ENCODE peak calls at places on chromosomes 1 and 21, in six cellular contexts. M, C, F, A, E and J are unnamed samples.

GRCh38 chr1:201450721-201451291 is 18.2 kb downstream of the PHLDA3 start:
- DNase-seq in C (no peak), M (peak), A (no peak), F (peak), E (peak), J (no peak)

GRCh38 chr1:45543599-45544417 is 6.8 kb upstream of the AKR1A1 start:
- DNase-seq in M (peak), C (no peak), A (peak), E (no peak), F (peak), J (no peak)

GRCh38 chr1:65235867-65236805 is 73.2 kb upstream of the DNAJC6 start:
- DNase-seq in A (no peak), M (peak), C (peak), E (peak), F (no peak), J (no peak)

GRCh38 chr1:9235560-9235959 is 986 bp downstream of the H6PD start:
- DNase-seq in E (no peak), C (no peak), A (no peak), F (no peak), M (no peak), J (no peak)

GRCh38 chr1:29236993-29237905 is 927 bp downstream of the PTPRU start:
- DNase-seq in C (no peak), F (peak), A (no peak), E (peak), M (peak), J (no peak)

GRCh38 chr1:16915627-16915973 is 6.1 kb upstream of the CROCC start:
- DNase-seq in M (no peak), A (no peak), C (no peak), E (peak), F (no peak), J (no peak)

GRCh38 chr1:25735956-25736529 is 64.0 kb upstream of the SELENON start:
- DNase-seq in A (no peak), E (no peak), M (no peak), F (peak), C (no peak), J (no peak)

GRCh38 chr1:66217021-66217420 is 316.9 kb upstream of the SGIP1 start:
- DNase-seq in M (peak), E (peak), F (no peak), A (no peak), C (peak), J (peak)

GRCh38 chr21:37385179-37385765 is 18.7 kb downstream of the DYRK1A start:
- DNase-seq in C (no peak), F (no peak), E (no peak), A (no peak), M (no peak), J (no peak)

GRCh38 chr1:39387452-39387851 is 104.0 kb upstream of the BMP8A start:
- DNase-seq in F (no peak), C (no peak), M (peak), A (no peak), E (peak), J (peak)